ENCODE peak calls at places on chromosomes 6 and 20, in ten cellular contexts. J, G, Q, Z, U, R, M, D, K and B are unnamed samples.

GRCh38 chr20:16710781-16711180 is 19.0 kb upstream of the SNRPB2 start:
- DNase-seq in J (no peak), G (no peak), Q (no peak), Z (no peak), U (no peak), R (no peak), M (no peak), D (no peak), K (no peak), B (no peak)

GRCh38 chr6:9463311-9463710 is 951.6 kb downstream of the TFAP2A start:
- DNase-seq in J (no peak), G (no peak), Q (no peak), Z (no peak), U (no peak), R (peak), M (no peak), D (no peak), K (peak), B (no peak)

GRCh38 chr6:112432853-112433252 is 85.7 kb downstream of the RFPL4B start:
- DNase-seq in J (no peak), G (no peak), Q (no peak), Z (no peak), U (no peak), R (no peak), M (no peak), D (no peak), K (no peak), B (no peak)

GRCh38 chr20:49549806-49550551 is 18.0 kb downstream of the PTGIS start:
- DNase-seq in J (no peak), G (no peak), Q (no peak), Z (no peak), U (no peak), R (no peak), M (no peak), D (no peak), K (no peak), B (no peak)

GRCh38 chr6:158500016-158500735 is 59.7 kb upstream of the TMEM181 start:
- DNase-seq in J (no peak), G (no peak), Q (no peak), Z (no peak), U (no peak), R (peak), M (peak), D (no peak), K (peak), B (no peak)

GRCh38 chr20:38094373-38094775 is 60.8 kb downstream of the RPRD1B start:
- DNase-seq in J (peak), G (no peak), Q (peak), Z (no peak), U (no peak), R (peak), M (peak), D (no peak), K (peak), B (peak)

GRCh38 chr6:154638369-154638768 is 94.8 kb upstream of the SCAF8 start:
- DNase-seq in J (peak), G (no peak), Q (no peak), Z (no peak), U (no peak), R (peak), M (peak), D (no peak), K (no peak), B (no peak)

GRCh38 chr20:17631576-17632319 is 50.3 kb downstream of the RRBP1 start:
- DNase-seq in J (no peak), G (no peak), Q (no peak), Z (no peak), U (no peak), R (no peak), M (no peak), D (no peak), K (no peak), B (no peak)

GRCh38 chr6:30158475-30159025 is 2.5 kb downstream of the TRIM10 start:
- DNase-seq in J (no peak), G (no peak), Q (no peak), Z (no peak), U (no peak), R (no peak), M (no peak), D (no peak), K (no peak), B (peak)

GRCh38 chr6:157667211-157668033 is 155.6 kb upstream of the SNX9 start:
- DNase-seq in J (peak), G (peak), Q (no peak), Z (peak), U (peak), R (peak), M (peak), D (peak), K (peak), B (no peak)

GRCh38 chr6:170163405-170164170 is 127.3 kb downstream of the DLL1 start:
- DNase-seq in J (no peak), G (no peak), Q (no peak), Z (no peak), U (no peak), R (no peak), M (no peak), D (no peak), K (no peak), B (no peak)

GRCh38 chr20:1083431-1084080 is 34.8 kb upstream of the PSMF1 start:
- DNase-seq in J (no peak), G (no peak), Q (no peak), Z (no peak), U (no peak), R (no peak), M (no peak), D (no peak), K (no peak), B (peak)

DNA sequence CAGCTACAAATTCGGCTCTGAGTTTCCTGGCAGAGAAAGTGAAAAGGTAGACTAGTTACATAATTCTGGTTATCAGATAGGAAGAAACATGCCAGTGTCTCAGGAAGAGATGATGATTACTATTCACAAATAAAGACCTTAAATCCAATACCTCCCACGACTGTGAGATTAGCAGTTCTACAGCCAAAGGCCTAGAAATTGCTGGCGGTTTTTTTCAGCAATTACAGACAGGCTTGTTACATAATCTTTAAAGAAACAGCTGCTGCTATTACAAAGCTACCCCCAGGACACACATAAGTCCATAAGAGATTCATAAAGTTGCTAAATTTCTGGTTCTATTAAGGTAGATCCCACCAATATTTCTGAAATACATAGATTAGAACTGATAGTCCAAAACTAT is 40.2 kb downstream of the PIGU start:
- DNase-seq in J (no peak), G (no peak), Q (no peak), Z (no peak), U (no peak), R (peak), M (no peak), D (no peak), K (no peak), B (no peak)
- TF ChIP-seq CTCF in J (no peak), G (no peak), Q (no peak), Z (no peak), U (no peak), R (no peak), M (no peak), D (no peak), K (no peak), B (no peak)

GRCh38 chr20:47960769-47961525 is 175.7 kb upstream of the SULF2 start:
- DNase-seq in J (no peak), G (no peak), Q (no peak), Z (no peak), U (no peak), R (no peak), M (no peak), D (no peak), K (no peak), B (no peak)

GRCh38 chr20:47960277-47960676 is 175.0 kb upstream of the SULF2 start:
- DNase-seq in J (no peak), G (no peak), Q (no peak), Z (no peak), U (no peak), R (no peak), M (no peak), D (no peak), K (no peak), B (no peak)

GRCh38 chr20:47957135-47957534 is 171.9 kb upstream of the SULF2 start:
- DNase-seq in J (no peak), G (no peak), Q (no peak), Z (no peak), U (no peak), R (no peak), M (no peak), D (no peak), K (no peak), B (no peak)

GRCh38 chr20:47952165-47952564 is 166.9 kb upstream of the SULF2 start:
- DNase-seq in J (no peak), G (no peak), Q (no peak), Z (no peak), U (no peak), R (no peak), M (no peak), D (no peak), K (no peak), B (no peak)

DNA sequence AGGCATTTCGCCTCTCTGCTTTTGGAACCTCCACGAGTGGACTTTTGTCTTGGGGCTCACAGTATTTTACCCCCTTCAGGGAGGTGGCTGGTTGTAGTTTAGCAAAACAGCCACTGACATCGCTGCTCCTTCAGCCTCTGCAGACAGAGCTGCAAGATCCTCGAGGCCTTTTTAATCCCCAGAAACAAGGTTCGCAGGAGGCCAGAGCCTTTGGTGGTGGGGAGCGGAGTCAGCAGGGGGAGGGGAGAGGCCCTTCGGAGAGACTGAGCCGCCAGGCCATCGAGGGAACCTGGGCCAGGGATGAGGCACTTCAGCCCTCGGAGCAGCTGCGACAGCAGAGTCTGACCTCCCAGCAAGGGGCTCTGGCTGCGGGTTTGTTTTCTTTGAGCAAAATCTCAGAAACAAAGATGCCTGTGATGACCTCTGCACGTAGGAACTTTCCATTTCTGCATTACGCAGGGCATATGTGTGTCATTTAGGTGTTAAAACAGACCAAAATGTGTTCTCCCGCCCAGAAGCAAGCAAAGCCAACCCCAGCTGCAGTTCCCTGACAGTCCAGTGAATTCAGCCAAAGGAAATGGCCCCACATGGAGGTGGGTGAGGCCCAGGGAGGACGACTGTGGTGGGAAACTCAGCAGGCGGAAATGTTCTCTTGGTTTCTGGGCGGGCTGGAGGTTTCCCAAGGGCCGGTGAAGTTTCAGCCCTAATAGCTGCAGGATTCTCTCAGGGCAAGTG is 171.1 kb upstream of the SULF2 start:
- DNase-seq in J (no peak), G (no peak), Q (no peak), Z (no peak), U (no peak), R (peak), M (no peak), D (peak), K (no peak), B (no peak)
- TF ChIP-seq CTCF in J (no peak), G (no peak), Q (no peak), Z (no peak), U (no peak), R (no peak), M (no peak), D (no peak), K (no peak), B (no peak)

DNA sequence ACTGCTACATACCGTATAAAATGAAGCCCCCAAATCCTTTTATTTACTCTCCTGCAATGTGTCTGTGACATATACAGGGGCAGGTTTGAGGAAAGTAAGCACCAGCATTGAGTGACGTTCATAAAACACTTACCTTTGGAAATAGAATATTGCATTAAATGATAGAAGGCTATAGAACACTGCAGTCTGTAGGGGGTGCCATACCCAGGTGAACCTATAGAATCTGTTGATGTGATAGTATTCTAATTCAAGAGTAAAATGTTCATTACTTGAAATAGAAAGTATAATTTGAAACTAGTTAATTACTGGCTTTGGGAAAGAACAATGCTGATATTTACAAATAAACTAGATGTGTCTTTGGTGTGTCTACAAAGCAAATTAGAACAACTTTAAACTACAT is 47.0 kb upstream of the PRL start:
- DNase-seq in J (no peak), G (no peak), Q (no peak), Z (no peak), U (no peak), R (no peak), M (no peak), D (no peak), K (peak), B (no peak)
- TF ChIP-seq CTCF in J (no peak), G (no peak), Q (no peak), Z (peak), U (no peak), R (no peak), M (no peak), D (peak), K (peak), B (no peak)

GRCh38 chr20:15594296-15594695 is 979.0 kb downstream of the KIF16B start:
- DNase-seq in J (no peak), G (no peak), Q (no peak), Z (no peak), U (no peak), R (no peak), M (no peak), D (no peak), K (peak), B (no peak)
- TF ChIP-seq CTCF in J (no peak), G (no peak), Q (no peak), Z (no peak), U (no peak), R (no peak), M (no peak), D (no peak), K (no peak), B (no peak)

DNA sequence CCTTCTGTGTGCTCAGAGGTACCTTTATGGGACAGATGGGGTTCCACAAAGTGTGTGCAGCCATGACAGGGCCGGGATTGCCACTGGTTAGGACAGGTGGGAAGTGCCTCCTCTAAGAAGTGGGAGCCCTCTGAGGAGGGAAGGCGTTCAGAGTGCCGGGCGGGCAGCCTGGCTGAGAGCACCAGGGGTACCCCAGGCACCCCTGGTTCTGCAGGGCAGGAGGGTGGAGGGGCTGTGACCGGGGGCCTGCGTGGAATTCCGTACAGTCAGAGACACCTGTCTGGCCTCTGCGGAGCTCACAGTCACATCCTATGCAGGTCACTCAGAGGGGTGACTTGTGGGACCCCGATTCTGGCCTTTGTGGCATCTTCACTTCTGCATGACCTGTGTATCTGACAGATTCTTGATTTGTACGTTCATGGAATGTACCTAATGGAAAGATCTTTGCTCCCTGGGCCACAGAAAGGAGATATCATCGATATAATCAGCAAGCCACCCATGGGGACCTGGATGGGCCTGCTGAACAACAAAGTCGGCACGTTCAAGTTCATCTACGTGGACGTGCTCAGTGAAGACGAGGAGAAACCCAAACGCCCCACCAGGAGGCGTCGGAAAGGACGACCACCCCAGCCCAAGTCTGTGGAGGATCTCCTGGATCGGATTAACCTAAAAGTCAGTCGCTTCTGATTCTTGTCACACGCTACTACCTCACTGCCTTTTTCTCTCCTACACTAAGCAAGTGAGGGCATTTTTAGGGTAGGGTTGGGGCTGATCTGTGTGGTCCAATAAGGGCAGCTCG is 190.9 kb downstream of the SASH1 start:
- DNase-seq in J (no peak), G (no peak), Q (no peak), Z (no peak), U (no peak), R (no peak), M (no peak), D (no peak), K (no peak), B (peak)
- TF ChIP-seq CTCF in J (no peak), G (no peak), Q (no peak), Z (no peak), U (no peak), R (no peak), M (no peak), D (no peak), K (no peak), B (no peak)

GRCh38 chr6:79403525-79403924 is 133.7 kb downstream of the LCA5 start:
- DNase-seq in J (no peak), G (no peak), Q (no peak), Z (no peak), U (no peak), R (no peak), M (no peak), D (no peak), K (no peak), B (no peak)

GRCh38 chr6:79404677-79405076 is 132.6 kb downstream of the LCA5 start:
- DNase-seq in J (no peak), G (no peak), Q (no peak), Z (peak), U (no peak), R (no peak), M (no peak), D (peak), K (no peak), B (no peak)

GRCh38 chr6:79399499-79399898 is 137.7 kb downstream of the LCA5 start:
- DNase-seq in J (no peak), G (no peak), Q (no peak), Z (no peak), U (no peak), R (no peak), M (no peak), D (peak), K (no peak), B (no peak)

GRCh38 chr6:79408598-79408997 is 128.6 kb downstream of the LCA5 start:
- DNase-seq in J (no peak), G (no peak), Q (no peak), Z (no peak), U (no peak), R (no peak), M (no peak), D (no peak), K (no peak), B (no peak)

GRCh38 chr6:79404261-79404660 is 133.0 kb downstream of the LCA5 start:
- DNase-seq in J (no peak), G (no peak), Q (no peak), Z (peak), U (no peak), R (no peak), M (no peak), D (no peak), K (no peak), B (no peak)
- TF ChIP-seq CTCF in J (no peak), G (no peak), Q (no peak), Z (no peak), U (no peak), R (no peak), M (no peak), D (peak), K (peak), B (no peak)

GRCh38 chr6:142336787-142337186 is 35.0 kb downstream of the ADGRG6 start:
- DNase-seq in J (no peak), G (no peak), Q (no peak), Z (no peak), U (no peak), R (no peak), M (no peak), D (no peak), K (no peak), B (no peak)
- TF ChIP-seq CTCF in J (no peak), G (no peak), Q (no peak), Z (no peak), U (no peak), R (no peak), M (no peak), D (no peak), K (no peak), B (no peak)

DNA sequence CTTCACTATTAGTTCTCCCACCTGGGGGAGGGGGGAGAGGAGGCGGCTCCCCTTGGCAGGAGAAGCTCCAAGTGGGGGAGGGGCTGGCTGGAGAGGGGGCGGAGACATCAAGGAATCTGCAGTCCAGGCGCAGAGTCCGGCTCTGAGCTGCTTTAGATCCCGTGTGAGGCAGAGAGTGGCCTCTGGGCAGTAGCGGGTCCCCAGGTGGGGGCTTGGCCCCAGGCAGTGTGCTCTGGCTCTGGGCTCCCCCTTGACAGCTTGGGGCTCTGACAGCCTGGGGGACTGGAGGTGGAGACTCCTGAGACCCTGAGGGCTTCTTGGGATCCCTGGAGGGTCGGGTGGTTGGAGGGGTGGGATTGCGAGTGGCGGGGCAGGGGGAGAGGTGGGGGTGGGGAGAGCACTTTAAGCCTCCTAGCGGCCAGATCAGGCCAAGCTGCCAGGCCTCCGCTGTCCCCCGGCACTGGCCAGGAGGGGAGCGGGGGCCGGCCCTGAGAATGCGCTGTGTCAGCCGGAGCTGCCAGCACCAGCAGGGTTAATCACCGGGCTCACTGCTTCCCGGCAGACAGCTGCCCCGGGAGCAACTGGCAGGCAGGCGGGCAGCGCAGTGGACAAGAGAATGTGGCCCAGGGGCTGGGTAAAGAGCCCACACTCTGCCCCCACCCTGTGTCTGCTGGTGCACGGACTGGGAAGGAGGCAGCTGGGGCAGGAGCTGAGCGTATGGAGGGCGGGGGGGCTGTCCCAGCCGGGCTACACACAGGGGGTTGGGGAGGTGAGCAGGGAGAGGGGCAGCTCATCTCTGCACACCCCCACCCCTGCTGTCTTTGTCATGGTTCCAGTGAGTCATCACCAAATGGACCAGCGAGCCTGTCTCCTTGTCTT is 1.8 kb upstream of the LAMA5 start:
- DNase-seq in J (peak), G (no peak), Q (peak), Z (peak), U (no peak), R (peak), M (peak), D (peak), K (peak), B (no peak)
- TF ChIP-seq CTCF in J (peak), G (no peak), Q (peak), Z (peak), U (no peak), R (peak), M (peak), D (peak), K (no peak), B (peak)

DNA sequence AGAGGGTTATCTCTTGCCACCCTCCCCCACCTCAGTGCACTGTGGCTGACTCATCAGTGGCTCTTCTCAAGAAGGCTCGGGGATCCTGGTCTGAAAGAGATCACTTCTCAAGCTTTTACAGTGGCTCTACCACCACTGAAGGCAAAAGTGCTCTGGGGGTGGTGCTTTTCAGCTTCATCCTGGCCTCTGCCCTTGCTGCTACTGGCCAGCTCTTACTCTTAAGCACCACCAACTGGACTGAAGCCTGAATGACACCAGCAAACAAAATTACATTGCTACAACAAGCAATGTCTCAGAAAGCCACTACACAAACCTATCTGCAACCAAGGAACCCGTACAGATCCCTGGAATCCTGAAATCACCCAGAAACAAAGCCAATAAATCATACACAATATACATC is 402.1 kb downstream of the EPHA7 start:
- DNase-seq in J (peak), G (no peak), Q (no peak), Z (peak), U (no peak), R (peak), M (no peak), D (peak), K (no peak), B (no peak)
- TF ChIP-seq CTCF in J (peak), G (no peak), Q (no peak), Z (no peak), U (no peak), R (no peak), M (no peak), D (peak), K (peak), B (no peak)